ENCODE peak calls at places on chromosome 17, in seven cellular contexts. One of them, this sample, is unnamed.

GRCh38 chr17:40301315-40301714 is 7.7 kb upstream of the RARA start:
- DNase-seq in left ventricle myocardium inferior: no peak
- DNase-seq in vagina: no peak
- DNase-seq in AG10803: no peak
- DNase-seq in stomach: peak; percentile 64
- DNase-seq in hepatocyte: no peak
- DNase-seq in GM12865: no peak
- DNase-seq in this sample: no peak

GRCh38 chr17:59337741-59338299 is 6.4 kb downstream of the YPEL2 start:
- DNase-seq in left ventricle myocardium inferior: no peak
- DNase-seq in vagina: no peak
- DNase-seq in AG10803: no peak
- DNase-seq in stomach: no peak
- DNase-seq in hepatocyte: no peak
- DNase-seq in GM12865: no peak
- DNase-seq in this sample: no peak

GRCh38 chr17:19716108-19717030 is at the start of gene SLC47A2:
- DNase-seq in left ventricle myocardium inferior: no peak
- DNase-seq in vagina: no peak
- DNase-seq in AG10803: no peak
- DNase-seq in stomach: no peak
- DNase-seq in hepatocyte: no peak
- DNase-seq in GM12865: no peak
- DNase-seq in this sample: no peak

GRCh38 chr17:4852504-4853075 is 19.4 kb downstream of the MINK1 start:
- DNase-seq in left ventricle myocardium inferior: no peak
- DNase-seq in vagina: no peak
- DNase-seq in AG10803: peak; percentile 70
- DNase-seq in stomach: no peak
- DNase-seq in hepatocyte: no peak
- DNase-seq in GM12865: no peak
- DNase-seq in this sample: no peak

GRCh38 chr17:59848778-59849177 is 44.0 kb downstream of the TUBD1 start:
- DNase-seq in left ventricle myocardium inferior: peak; percentile 54
- DNase-seq in vagina: no peak
- DNase-seq in AG10803: peak; percentile 94
- DNase-seq in stomach: peak; percentile 74
- DNase-seq in hepatocyte: peak; percentile 60
- DNase-seq in GM12865: peak; percentile 93
- DNase-seq in this sample: peak; percentile 78

GRCh38 chr17:19409509-19409908 is 1.5 kb upstream of the RNF112 start:
- DNase-seq in left ventricle myocardium inferior: no peak
- DNase-seq in vagina: no peak
- DNase-seq in AG10803: peak; percentile 58
- DNase-seq in stomach: no peak
- DNase-seq in hepatocyte: peak; percentile 50
- DNase-seq in GM12865: no peak
- DNase-seq in this sample: no peak

GRCh38 chr17:1493291-1493980 is 950 bp upstream of the MYO1C start:
- DNase-seq in left ventricle myocardium inferior: peak; percentile 55
- DNase-seq in vagina: no peak
- DNase-seq in AG10803: no peak
- DNase-seq in stomach: peak; percentile 53
- DNase-seq in hepatocyte: no peak
- DNase-seq in GM12865: no peak
- DNase-seq in this sample: no peak

GRCh38 chr17:51389875-51390274 is 129.5 kb downstream of the UTP18 start:
- DNase-seq in left ventricle myocardium inferior: no peak
- DNase-seq in vagina: no peak
- DNase-seq in AG10803: no peak
- DNase-seq in stomach: no peak
- DNase-seq in hepatocyte: no peak
- DNase-seq in GM12865: no peak
- DNase-seq in this sample: no peak

GRCh38 chr17:19646788-19647696 is 1.5 kb upstream of the ALDH3A2 start:
- DNase-seq in left ventricle myocardium inferior: no peak
- DNase-seq in vagina: no peak
- DNase-seq in AG10803: peak; percentile 9
- DNase-seq in stomach: no peak
- DNase-seq in hepatocyte: no peak
- DNase-seq in GM12865: no peak
- DNase-seq in this sample: no peak

GRCh38 chr17:74528491-74529199 is 2.6 kb downstream of the CD300LB start:
- DNase-seq in left ventricle myocardium inferior: no peak
- DNase-seq in vagina: peak; percentile 70
- DNase-seq in AG10803: no peak
- DNase-seq in stomach: peak; percentile 26
- DNase-seq in hepatocyte: no peak
- DNase-seq in GM12865: peak; percentile 73
- DNase-seq in this sample: peak; percentile 51

DNA sequence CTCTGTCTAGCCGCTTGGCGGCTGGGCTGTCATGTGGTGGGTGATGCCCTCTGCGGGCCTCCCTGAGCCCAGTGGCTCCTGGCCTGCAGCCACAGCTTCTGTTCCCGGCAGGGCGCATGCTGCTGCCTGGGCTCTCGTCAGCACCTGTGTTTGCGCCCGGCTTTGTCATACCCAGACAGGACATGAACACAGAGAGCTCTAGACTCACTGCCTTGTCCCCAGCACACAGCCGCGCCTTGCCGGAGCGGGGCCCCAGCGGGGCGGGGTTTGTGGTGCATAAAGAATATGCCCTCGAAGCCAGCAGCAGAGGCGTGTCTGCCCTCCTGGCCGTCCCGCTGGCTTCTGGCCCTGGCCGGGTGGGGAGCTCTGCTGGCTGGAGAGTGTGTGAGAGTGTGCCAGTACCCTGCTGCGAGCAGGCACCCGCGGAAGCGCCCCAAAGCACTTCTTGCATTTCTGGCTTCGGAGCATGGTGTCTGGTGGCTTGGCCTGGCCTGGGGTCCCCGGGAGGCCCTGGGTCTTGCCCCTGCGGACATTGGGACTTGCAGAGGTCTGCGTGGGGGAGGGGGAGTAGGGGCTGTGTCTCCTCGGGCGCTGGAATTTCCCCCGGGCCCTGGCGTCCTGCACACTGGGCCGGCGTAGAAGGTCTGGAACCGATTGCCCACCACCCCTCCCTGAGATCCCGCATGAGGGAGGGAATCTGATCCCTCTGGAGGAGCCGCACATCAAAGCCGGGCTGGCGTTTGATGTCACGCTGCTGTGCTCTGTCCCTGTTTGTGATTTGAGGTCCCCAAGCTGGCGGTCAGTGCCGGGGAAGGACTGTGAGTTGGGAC is 14.5 kb downstream of the ASPSCR1 start:
- DNase-seq in left ventricle myocardium inferior: peak; percentile 79
- DNase-seq in vagina: no peak
- DNase-seq in AG10803: peak; percentile 72
- DNase-seq in stomach: peak; percentile 96
- DNase-seq in hepatocyte: peak; percentile 79
- DNase-seq in GM12865: no peak
- DNase-seq in this sample: no peak
- H3K4me3 ChIP-seq in left ventricle myocardium inferior: peak overlapping the region; percentile 57
- H3K4me3 ChIP-seq in vagina: no peak overlapping the region
- H3K4me3 ChIP-seq in AG10803: peak overlapping the region; percentile 15
- H3K4me3 ChIP-seq in stomach: peak overlapping the region; percentile 17
- H3K4me3 ChIP-seq in hepatocyte: no peak overlapping the region
- H3K4me3 ChIP-seq in GM12865: no peak overlapping the region
- H3K4me3 ChIP-seq in this sample: no peak overlapping the region

DNA sequence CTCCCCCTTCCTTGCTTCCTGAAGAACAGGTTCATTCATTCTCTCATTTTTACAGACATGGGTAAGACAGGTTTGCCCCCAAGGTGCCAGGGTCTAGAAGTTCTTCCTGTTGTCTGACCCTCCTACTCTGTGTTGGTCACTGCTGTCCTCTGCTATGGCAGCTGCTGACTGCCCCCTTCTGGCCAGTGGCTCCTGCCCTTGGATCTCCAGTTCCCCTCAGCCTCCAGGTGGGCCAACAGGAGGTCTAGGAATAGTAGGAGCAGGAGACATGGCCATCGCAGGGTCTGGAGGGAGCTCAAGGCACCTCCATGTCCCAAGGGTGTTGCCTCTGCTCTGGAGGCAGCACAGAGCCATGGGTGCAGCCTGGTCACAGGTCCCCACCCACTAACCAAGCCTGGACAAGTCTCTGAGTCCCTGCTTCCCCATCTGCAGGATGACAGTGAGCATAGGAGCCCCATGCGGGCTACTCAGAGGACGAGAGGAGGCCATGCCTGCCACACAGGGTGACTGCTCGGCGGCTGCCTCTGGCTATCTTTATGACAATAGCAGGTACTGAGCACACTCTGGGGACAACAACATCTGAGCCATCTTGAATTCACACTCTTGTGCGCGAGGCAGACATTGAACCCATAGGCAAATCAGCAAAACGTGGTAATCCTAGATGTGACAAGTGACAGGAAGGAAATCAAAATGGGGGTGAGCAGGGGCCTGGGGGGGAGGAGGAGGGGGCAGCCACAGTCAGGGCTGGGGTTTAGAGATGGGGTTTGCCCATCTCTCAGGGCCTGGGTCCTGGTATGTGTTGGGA is 27.0 kb upstream of the NXPH3 start:
- DNase-seq in left ventricle myocardium inferior: peak; percentile 62
- DNase-seq in vagina: peak; percentile 86
- DNase-seq in AG10803: peak; percentile 36
- DNase-seq in stomach: peak; percentile 55
- DNase-seq in hepatocyte: peak; percentile 16
- DNase-seq in GM12865: peak; percentile 47
- DNase-seq in this sample: no peak
- TF ChIP-seq CTCF in left ventricle myocardium inferior: peak; percentile 73
- TF ChIP-seq CTCF in vagina: no peak
- TF ChIP-seq CTCF in AG10803: peak; percentile 71
- TF ChIP-seq CTCF in stomach: no peak
- TF ChIP-seq CTCF in hepatocyte: peak; percentile 41
- TF ChIP-seq CTCF in GM12865: peak; percentile 50
- TF ChIP-seq CTCF in this sample: peak; percentile 56

DNA sequence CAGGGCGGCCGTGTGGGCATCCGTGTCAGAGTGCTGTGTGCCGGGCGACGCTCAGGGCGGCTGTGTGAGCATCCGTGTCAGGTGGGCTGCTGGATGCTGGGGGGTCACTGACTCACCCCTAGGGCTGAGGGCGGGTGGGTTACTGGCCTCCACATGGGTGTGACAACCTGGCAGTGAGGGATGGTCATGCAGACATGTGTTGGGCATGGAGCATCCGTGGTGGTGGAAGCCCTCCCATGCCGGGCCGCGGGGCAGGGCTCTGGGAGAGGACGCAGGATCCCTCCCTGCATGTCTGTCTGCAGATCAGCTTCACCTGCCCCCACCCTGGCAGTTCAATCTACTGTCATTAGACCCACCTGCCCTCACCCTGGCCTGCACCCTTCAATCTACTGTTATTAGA is 56.3 kb downstream of the METRNL start:
- DNase-seq in left ventricle myocardium inferior: no peak
- DNase-seq in vagina: no peak
- DNase-seq in AG10803: no peak
- DNase-seq in stomach: no peak
- DNase-seq in hepatocyte: no peak
- DNase-seq in GM12865: no peak
- DNase-seq in this sample: no peak
- H3K4me3 ChIP-seq in left ventricle myocardium inferior: no peak overlapping the region
- H3K4me3 ChIP-seq in vagina: no peak overlapping the region
- H3K4me3 ChIP-seq in AG10803: no peak overlapping the region
- H3K4me3 ChIP-seq in stomach: no peak overlapping the region
- H3K4me3 ChIP-seq in hepatocyte: no peak overlapping the region
- H3K4me3 ChIP-seq in GM12865: no peak overlapping the region
- H3K4me3 ChIP-seq in this sample: no peak overlapping the region

GRCh38 chr17:68972119-68972704 is 17.0 kb upstream of the ABCA8 start:
- DNase-seq in left ventricle myocardium inferior: no peak
- DNase-seq in vagina: no peak
- DNase-seq in AG10803: peak; percentile 47
- DNase-seq in stomach: no peak
- DNase-seq in hepatocyte: peak; percentile 47
- DNase-seq in GM12865: peak; percentile 18
- DNase-seq in this sample: no peak
- TF ChIP-seq CTCF in left ventricle myocardium inferior: peak; percentile 73
- TF ChIP-seq CTCF in vagina: peak; percentile 48
- TF ChIP-seq CTCF in AG10803: peak; percentile 84
- TF ChIP-seq CTCF in stomach: no peak
- TF ChIP-seq CTCF in hepatocyte: peak; percentile 70
- TF ChIP-seq CTCF in GM12865: peak; percentile 43
- TF ChIP-seq CTCF in this sample: peak; percentile 47

DNA sequence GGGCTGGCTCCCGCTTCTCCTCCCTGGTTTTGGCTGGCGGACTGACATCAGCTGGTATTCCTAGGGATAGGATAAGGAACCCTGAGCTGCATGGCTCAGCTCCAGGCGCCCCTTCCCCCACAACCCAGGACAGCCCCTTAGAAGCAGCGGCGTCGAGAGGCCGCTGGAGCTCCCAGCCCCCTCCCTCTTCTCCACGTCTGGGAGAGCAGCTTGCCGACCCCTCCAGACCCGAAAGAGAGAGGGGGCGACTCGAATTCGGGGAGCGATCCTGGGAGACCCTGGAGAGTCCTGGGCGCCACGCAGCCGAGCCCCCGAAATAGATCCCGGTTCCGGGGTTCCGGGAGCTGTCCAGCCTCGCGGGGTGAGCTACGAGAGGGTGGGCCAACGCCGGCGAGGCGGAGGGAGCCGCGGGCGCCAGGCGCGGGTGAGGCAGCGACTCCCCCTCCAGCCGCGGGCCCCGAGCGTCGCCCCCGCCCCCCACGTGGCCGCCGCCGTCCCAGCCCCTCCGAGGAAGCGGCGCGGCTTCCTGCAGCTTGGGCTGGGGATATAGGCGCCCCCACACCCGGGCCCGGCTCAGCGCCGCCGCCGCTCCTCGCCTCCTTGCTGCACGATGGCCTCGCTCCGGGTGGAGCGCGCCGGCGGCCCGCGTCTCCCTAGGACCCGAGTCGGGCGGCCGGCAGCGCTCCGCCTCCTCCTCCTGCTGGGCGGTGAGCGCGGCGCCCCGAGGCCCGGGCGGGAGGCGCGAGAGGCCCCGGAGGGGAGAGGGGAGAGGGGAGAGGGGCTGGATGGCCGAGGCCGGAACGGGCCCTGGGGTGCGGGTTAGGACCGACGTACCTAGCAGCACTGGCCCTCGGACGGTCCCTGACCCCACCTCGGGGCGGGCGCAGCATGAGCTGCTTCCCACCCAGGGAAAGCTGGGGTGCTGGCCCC is at the start of gene RAMP2:
- DNase-seq in left ventricle myocardium inferior: peak; percentile 36
- DNase-seq in vagina: no peak
- DNase-seq in AG10803: no peak
- DNase-seq in stomach: peak; percentile 39
- DNase-seq in hepatocyte: peak; percentile 67
- DNase-seq in GM12865: peak; percentile 32
- DNase-seq in this sample: no peak
- H3K4me3 ChIP-seq in left ventricle myocardium inferior: peak within 1 kb of the TSS; percentile 81
- H3K4me3 ChIP-seq in vagina: peak within 1 kb of the TSS; percentile 78
- H3K4me3 ChIP-seq in AG10803: peak within 1 kb of the TSS; percentile 41
- H3K4me3 ChIP-seq in stomach: peak within 1 kb of the TSS; percentile 58
- H3K4me3 ChIP-seq in hepatocyte: peak within 1 kb of the TSS; percentile 44
- H3K4me3 ChIP-seq in GM12865: peak within 1 kb of the TSS; percentile 40
- H3K4me3 ChIP-seq in this sample: peak within 1 kb of the TSS; percentile 39

GRCh38 chr17:8186446-8186786 is 3.6 kb downstream of the BORCS6 start:
- DNase-seq in left ventricle myocardium inferior: no peak
- DNase-seq in vagina: no peak
- DNase-seq in AG10803: no peak
- DNase-seq in stomach: no peak
- DNase-seq in hepatocyte: no peak
- DNase-seq in GM12865: no peak
- DNase-seq in this sample: no peak
- TF ChIP-seq CTCF in left ventricle myocardium inferior: no peak
- TF ChIP-seq CTCF in vagina: no peak
- TF ChIP-seq CTCF in AG10803: no peak
- TF ChIP-seq CTCF in stomach: no peak
- TF ChIP-seq CTCF in hepatocyte: no peak
- TF ChIP-seq CTCF in GM12865: no peak
- TF ChIP-seq CTCF in this sample: no peak